ENCODE peak calls at places on chromosomes 11 and 22, in eight cellular contexts. O is endothelial cell; F is stomach; Y is progenitor cell of endocrine pancreas; Q is fibroblast of lung; K is AG09319; C is uterus; S is CD4-positive, alpha-beta T cell. H is an unnamed sample.
A peak's percentile ranks its signal among the peaks of the same experiment; 100 is the strongest.

GRCh38 chr11:75160880-75161279 is 10.0 kb downstream of the SLCO2B1 start:
- DNase-seq in Y (no peak), O (no peak), Q (no peak), C (no peak), K (no peak), F (no peak), S (no peak), H (no peak)

GRCh38 chr22:49976439-49977175 is 16.0 kb downstream of the PIM3 start:
- DNase-seq in Q (no peak), F (peak; percentile 26), S (peak; percentile 34), Y (no peak), O (no peak), K (no peak), C (no peak), H (no peak)

GRCh38 chr11:10351768-10352641 is 47.1 kb downstream of the ADM start:
- DNase-seq in S (no peak), K (no peak), C (peak; percentile 66), O (peak; percentile 43), Y (peak; percentile 11), F (peak; percentile 53), Q (peak; percentile 81), H (peak; percentile 82)

GRCh38 chr11:63961608-63962412 is 12.6 kb upstream of the COX8A start:
- DNase-seq in C (no peak), K (no peak), Q (no peak), O (no peak), S (no peak), Y (no peak), F (peak; percentile 30), H (no peak)

GRCh38 chr11:70268526-70268925 is 2.0 kb upstream of the PPFIA1 start:
- DNase-seq in S (no peak), Y (no peak), C (no peak), K (no peak), Q (no peak), F (no peak), O (no peak), H (no peak)

GRCh38 chr11:73249304-73249703 is 22.8 kb upstream of the P2RY6 start:
- DNase-seq in S (no peak), C (no peak), F (no peak), O (no peak), K (no peak), Q (peak; percentile 85), Y (no peak), H (peak; percentile 39)

GRCh38 chr11:110897035-110897434 is 184.8 kb upstream of the ARHGAP20 start:
- DNase-seq in O (no peak), Y (no peak), S (no peak), C (no peak), Q (peak; percentile 89), K (peak; percentile 73), F (no peak), H (peak; percentile 66)

GRCh38 chr11:72330131-72330727 is 86.3 kb upstream of the PHOX2A start:
- DNase-seq in Q (no peak), C (no peak), S (no peak), F (no peak), K (no peak), Y (no peak), O (no peak), H (no peak)

GRCh38 chr22:44917372-44918165 is 92.2 kb downstream of the PHF21B start:
- DNase-seq in Y (no peak), K (no peak), S (no peak), O (no peak), Q (no peak), F (no peak), C (no peak), H (no peak)

GRCh38 chr11:84564180-84564866 is 1062.8 kb downstream of the DLG2 start:
- DNase-seq in Q (peak; percentile 29), K (peak; percentile 4), C (no peak), Y (peak; percentile 13), F (peak; percentile 27), S (no peak), O (peak; percentile 57), H (peak; percentile 56)

GRCh38 chr11:76655466-76656086 is 15.0 kb downstream of the LRRC32 start:
- DNase-seq in C (no peak), S (no peak), F (no peak), O (no peak), K (no peak), Y (no peak), Q (no peak), H (no peak)

GRCh38 chr11:78927511-78927910 is 352.8 kb upstream of the NARS2 start:
- DNase-seq in C (no peak), F (no peak), O (no peak), K (no peak), Y (no peak), S (no peak), Q (no peak), H (no peak)

GRCh38 chr22:23128269-23129108 is 13.3 kb downstream of the RSPH14 start:
- DNase-seq in C (peak; percentile 64), Q (peak; percentile 74), F (peak; percentile 84), O (peak; percentile 87), K (peak; percentile 40), Y (peak; percentile 84), S (peak; percentile 76), H (peak; percentile 76)

GRCh38 chr11:118343981-118344521 is at the start of gene CD3G:
- DNase-seq in K (no peak), O (no peak), S (peak; percentile 79), C (no peak), Q (no peak), F (peak; percentile 26), Y (no peak), H (no peak)

DNA sequence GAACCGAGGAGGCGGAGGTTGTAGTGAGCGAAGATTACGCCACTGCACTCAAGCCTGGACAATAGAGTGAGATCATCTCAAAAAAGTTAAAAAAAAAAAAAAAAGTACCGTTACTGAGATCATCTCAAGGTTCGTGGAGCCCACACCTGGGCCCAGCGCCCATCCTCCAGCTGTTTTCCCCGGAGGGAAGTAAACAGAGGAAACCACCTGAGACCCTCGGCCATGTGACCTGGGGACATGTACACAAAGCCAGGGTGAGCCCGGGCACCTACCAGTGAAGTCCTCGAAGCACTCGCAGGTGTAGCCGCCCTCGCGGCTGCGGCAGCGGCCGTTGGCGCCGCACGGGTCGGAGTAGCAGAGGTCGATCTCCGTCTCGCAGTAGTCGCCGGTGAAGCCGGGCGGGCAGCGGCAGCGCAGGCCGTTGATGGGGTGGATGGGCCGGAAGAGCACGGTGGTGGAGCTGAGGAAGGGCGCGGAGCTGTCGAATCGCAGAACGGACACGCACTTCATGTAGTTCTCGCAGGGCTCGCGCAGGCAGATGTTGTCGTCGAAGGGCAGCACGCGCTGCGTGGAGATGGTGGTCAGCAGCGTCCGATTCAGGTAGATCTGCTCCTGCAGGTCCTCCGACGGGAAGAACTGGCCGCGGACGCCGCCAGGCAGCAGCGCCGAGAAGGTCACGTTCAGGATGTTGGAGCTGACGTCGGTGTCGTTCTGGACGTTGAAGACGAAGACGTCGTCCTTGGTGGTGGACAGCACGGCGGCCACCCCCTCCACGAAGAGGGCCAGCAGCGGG is 73.8 kb downstream of the CELSR1 start:
- DNase-seq in S (no peak), Q (no peak), F (no peak), C (no peak), O (no peak), Y (no peak), K (no peak), H (no peak)
- TF ChIP-seq CTCF in S (no peak), Q (no peak), F (no peak), C (no peak), O (no peak), Y (no peak), K (no peak), H (no peak)

DNA sequence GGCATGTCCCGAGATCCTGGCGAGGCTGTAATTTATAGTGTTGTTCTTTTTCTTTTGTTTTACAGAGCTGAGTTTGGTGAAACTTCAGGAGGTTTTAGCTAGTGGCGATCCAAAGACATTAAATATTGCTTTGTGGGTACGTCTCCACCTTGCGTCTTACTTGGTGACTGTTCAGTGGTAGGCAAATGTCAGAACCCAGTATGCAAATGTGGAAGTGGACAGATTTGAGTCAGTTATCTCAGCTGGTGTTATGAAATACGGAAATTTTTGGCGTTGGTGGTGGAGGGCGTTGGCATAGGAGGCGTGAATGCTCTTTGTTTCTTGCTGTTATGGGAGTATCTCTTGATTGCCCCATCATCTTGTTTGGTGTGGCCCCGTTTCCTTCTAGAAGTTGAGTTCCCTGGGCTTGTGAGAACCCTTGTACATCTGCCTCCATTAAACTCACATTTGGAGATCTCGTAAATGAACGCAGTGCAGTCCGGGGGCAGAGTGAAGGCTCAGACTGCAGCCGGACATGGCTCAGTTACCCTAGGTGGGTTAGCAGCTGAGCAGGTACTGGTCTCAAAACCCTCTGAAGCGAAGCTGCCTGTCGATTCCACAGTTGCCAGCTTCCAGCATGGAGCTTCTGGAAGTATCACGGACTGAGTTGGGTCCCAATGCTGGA is 39.9 kb downstream of the PTPRJ start:
- DNase-seq in C (no peak), S (no peak), Q (no peak), O (no peak), K (no peak), Y (no peak), F (peak; percentile 61), H (no peak)
- TF ChIP-seq CTCF in C (no peak), S (no peak), Q (no peak), O (no peak), K (no peak), Y (no peak), F (peak; percentile 18), H (no peak)

DNA sequence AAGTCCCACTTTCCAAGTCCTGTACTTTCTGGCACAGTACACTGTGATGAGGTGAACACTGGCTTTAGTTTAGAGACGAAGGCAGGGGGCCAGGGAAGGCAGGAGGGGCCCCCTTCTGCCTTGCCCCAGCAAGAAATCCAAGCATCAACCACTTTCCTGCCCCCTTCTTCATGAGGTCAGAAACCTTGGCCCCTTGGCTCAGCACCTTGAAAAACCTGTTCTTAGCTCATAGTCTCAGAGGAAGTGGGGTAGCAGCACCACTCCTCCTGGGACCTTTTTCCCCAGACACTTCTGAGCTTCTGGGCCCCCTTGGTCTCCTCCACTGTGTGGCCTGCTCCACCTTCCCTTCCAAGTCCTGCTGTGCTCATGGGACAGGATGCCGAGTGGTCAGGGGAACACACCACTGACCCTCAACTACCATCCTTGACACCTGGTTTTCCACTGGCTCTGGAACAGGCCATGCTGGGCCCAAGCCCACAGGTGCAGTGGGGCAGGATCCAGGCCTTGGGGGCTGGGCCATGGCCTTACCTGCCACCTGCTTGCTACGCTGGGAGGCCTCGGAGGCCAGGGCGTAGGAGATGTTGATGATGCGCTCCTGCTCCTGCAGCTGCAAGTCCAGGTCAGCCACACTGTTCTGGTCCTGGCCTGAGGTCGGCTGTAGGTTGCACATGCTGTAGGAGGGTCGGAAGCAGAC is 43.9 kb downstream of the C11orf58 start:
- DNase-seq in C (no peak), S (no peak), F (peak; percentile 59), Q (no peak), K (no peak), O (no peak), Y (no peak), H (no peak)
- TF ChIP-seq CTCF in C (no peak), S (no peak), F (no peak), Q (no peak), K (no peak), O (no peak), Y (no peak), H (no peak)

GRCh38 chr11:116678887-116679286 is 93.9 kb downstream of the BUD13 start:
- DNase-seq in K (no peak), S (no peak), O (no peak), Y (no peak), Q (no peak), F (no peak), C (no peak), H (no peak)

GRCh38 chr11:116683982-116684381 is 88.8 kb downstream of the BUD13 start:
- DNase-seq in C (no peak), O (no peak), K (no peak), F (no peak), S (no peak), Q (no peak), Y (no peak), H (no peak)

GRCh38 chr11:116680349-116681125 is 92.2 kb downstream of the BUD13 start:
- DNase-seq in F (no peak), K (no peak), Y (no peak), C (no peak), S (no peak), Q (no peak), O (no peak), H (no peak)
- TF ChIP-seq CTCF in F (no peak), K (no peak), Y (peak; percentile 29), C (no peak), S (no peak), Q (peak; percentile 4), O (peak; percentile 64), H (no peak)